ENCODE peak calls at places on chromosome 9, in nine cellular contexts. V is foreskin fibroblast, K is fibroblast of the aortic adventitia, L is right lobe of liver, X is bronchial epithelial cell, G is RWPE1, R is hepatocyte, F is GM06990, D is transverse colon. P is an unnamed sample.

GRCh38 chr9:98962181-98962560 is 18.5 kb downstream of the COL15A1 start:
- DNase-seq in V (no peak), K (peak; percentile 64), L (no peak), X (no peak), G (no peak), R (no peak), F (no peak), D (no peak), P (no peak)

GRCh38 chr9:75462866-75463265 is 374.6 kb downstream of the OSTF1 start:
- DNase-seq in V (no peak), K (no peak), L (no peak), X (no peak), G (no peak), R (no peak), F (no peak), D (no peak), P (no peak)

GRCh38 chr9:135468866-135469521 is 10.6 kb upstream of the PPP1R26 start:
- DNase-seq in V (peak; percentile 45), K (peak; percentile 48), L (no peak), X (peak; percentile 24), G (peak; percentile 41), R (no peak), F (no peak), D (no peak), P (peak; percentile 30)

GRCh38 chr9:89797255-89797654 is 192.4 kb downstream of the GADD45G start:
- DNase-seq in V (no peak), K (no peak), L (no peak), X (no peak), G (no peak), R (no peak), F (no peak), D (no peak), P (no peak)

GRCh38 chr9:111828193-111828592 is 33.5 kb upstream of the SHOC1 start:
- DNase-seq in V (no peak), K (peak; percentile 47), L (no peak), X (no peak), G (peak; percentile 29), R (no peak), F (no peak), D (no peak), P (peak; percentile 40)

GRCh38 chr9:81108391-81108790 is 581.0 kb downstream of the TLE1 start:
- DNase-seq in V (no peak), K (no peak), L (no peak), X (peak; percentile 67), G (peak; percentile 75), R (no peak), F (no peak), D (no peak), P (no peak)

GRCh38 chr9:82456621-82457020 is 468.0 kb downstream of the SPATA31D1 start:
- DNase-seq in V (peak; percentile 56), K (peak; percentile 43), L (no peak), X (peak; percentile 71), G (peak; percentile 15), R (no peak), F (no peak), D (no peak), P (peak; percentile 32)

GRCh38 chr9:83596899-83597504 is 25.9 kb upstream of the IDNK start:
- DNase-seq in V (no peak), K (peak; percentile 52), L (no peak), X (peak; percentile 16), G (peak; percentile 41), R (peak; percentile 47), F (peak; percentile 16), D (peak; percentile 29), P (peak; percentile 57)

GRCh38 chr9:97636903-97637302 is 3.3 kb downstream of the NCBP1 start:
- DNase-seq in V (no peak), K (no peak), L (no peak), X (no peak), G (no peak), R (no peak), F (no peak), D (no peak), P (no peak)

GRCh38 chr9:97632406-97632991 is 669 bp downstream of the TSTD2 start:
- DNase-seq in V (peak; percentile 68), K (peak; percentile 91), L (peak; percentile 53), X (no peak), G (no peak), R (peak; percentile 78), F (no peak), D (peak; percentile 60), P (no peak)

GRCh38 chr9:97635026-97635425 is 1.4 kb downstream of the NCBP1 start:
- DNase-seq in V (no peak), K (no peak), L (no peak), X (no peak), G (no peak), R (no peak), F (no peak), D (no peak), P (no peak)

GRCh38 chr9:97633859-97634485 is 351 bp downstream of the NCBP1 start:
- DNase-seq in V (no peak), K (no peak), L (no peak), X (peak; percentile 15), G (peak; percentile 15), R (no peak), F (no peak), D (no peak), P (peak; percentile 29)

DNA sequence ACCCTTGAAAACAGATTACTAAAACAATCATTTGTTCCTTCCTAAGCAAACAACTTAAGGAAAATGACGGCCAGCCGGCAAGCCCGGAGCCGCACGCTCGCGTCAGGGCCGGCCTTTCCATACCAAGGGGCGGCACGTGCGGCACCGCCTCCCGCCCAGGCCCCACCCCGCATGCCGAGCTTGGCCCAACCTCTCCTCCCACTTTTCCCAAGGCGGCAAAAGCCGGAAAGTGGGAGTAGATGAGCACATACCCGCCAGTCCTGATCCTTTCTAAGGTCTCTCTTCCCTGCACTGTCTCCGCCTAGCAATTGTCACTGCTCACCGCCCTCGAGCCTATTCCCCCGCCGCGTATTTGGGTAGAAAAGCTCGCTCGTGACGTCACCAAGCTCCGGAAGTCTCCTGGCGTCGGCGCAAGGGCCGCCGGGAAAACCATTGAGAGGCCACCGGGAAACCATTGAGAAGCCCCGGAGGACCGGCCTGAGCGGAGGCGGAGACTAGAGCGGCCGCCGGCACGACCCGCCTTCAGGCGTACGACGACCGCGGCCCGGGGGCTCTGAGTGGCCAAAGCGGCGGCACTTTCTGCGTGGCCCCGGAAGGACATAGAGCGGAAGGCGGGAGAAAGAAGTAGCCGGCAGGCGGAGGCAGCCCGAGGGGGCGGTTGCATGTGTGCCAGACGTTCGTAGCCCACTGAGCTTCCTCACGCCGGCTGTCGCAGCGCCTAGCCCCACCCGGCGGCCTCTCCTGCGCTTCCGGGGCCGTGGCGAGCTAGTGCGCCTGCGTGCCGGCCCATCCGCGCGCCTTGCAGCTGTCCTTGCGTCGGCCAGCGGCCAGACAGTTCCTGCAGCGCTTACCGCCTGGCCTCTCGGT is at the start of the genes NCBP1 and TSTD2:
- DNase-seq in V (peak; percentile 98), K (peak; percentile 97), L (peak; percentile 98), X (peak; percentile 90), G (peak; percentile 99), R (peak; percentile 99), F (peak; percentile 99), D (peak; percentile 97), P (peak; percentile 99)
- TF ChIP-seq CTCF in V (no peak), K (no peak), L (no peak), X (peak; percentile 7), G (no peak), R (no peak), F (no peak), D (peak; percentile 3), P (no peak)

GRCh38 chr9:70352802-70353201 is 61.7 kb downstream of the KLF9 start:
- DNase-seq in V (no peak), K (peak; percentile 58), L (no peak), X (no peak), G (no peak), R (no peak), F (no peak), D (no peak), P (no peak)
- TF ChIP-seq CTCF in V (peak; percentile 32), K (peak; percentile 73), L (peak; percentile 61), X (peak; percentile 1), G (peak; percentile 56), R (peak; percentile 42), F (peak; percentile 32), D (peak; percentile 59), P (peak; percentile 11)

GRCh38 chr9:127958728-127959127 is 21.1 kb upstream of the DPM2 start:
- DNase-seq in V (no peak), K (no peak), L (no peak), X (no peak), G (no peak), R (no peak), F (no peak), D (no peak), P (no peak)

GRCh38 chr9:127953768-127954505 is 16.3 kb upstream of the DPM2 start:
- DNase-seq in V (no peak), K (no peak), L (no peak), X (no peak), G (no peak), R (no peak), F (no peak), D (no peak), P (no peak)

GRCh38 chr9:127954831-127955293 is 17.2 kb upstream of the DPM2 start:
- DNase-seq in V (no peak), K (no peak), L (no peak), X (no peak), G (no peak), R (no peak), F (no peak), D (no peak), P (no peak)

GRCh38 chr9:127959841-127960409 is 20.9 kb downstream of the EEIG1 start:
- DNase-seq in V (no peak), K (no peak), L (no peak), X (no peak), G (no peak), R (no peak), F (no peak), D (no peak), P (no peak)

GRCh38 chr9:127955294-127956015 is 17.8 kb upstream of the DPM2 start:
- DNase-seq in V (no peak), K (no peak), L (peak; percentile 88), X (peak; percentile 77), G (peak; percentile 94), R (peak; percentile 90), F (no peak), D (peak; percentile 93), P (peak; percentile 80)
- TF ChIP-seq CTCF in V (no peak), K (peak; percentile 24), L (peak; percentile 49), X (peak; percentile 42), G (no peak), R (peak; percentile 37), F (peak; percentile 71), D (peak; percentile 68), P (peak; percentile 63)

GRCh38 chr9:86252870-86253269 is 6.6 kb downstream of the C9orf153 start:
- DNase-seq in V (no peak), K (no peak), L (no peak), X (no peak), G (no peak), R (no peak), F (no peak), D (no peak), P (no peak)

GRCh38 chr9:86259557-86259956 is at the start of gene C9orf153:
- DNase-seq in V (no peak), K (no peak), L (no peak), X (no peak), G (no peak), R (no peak), F (no peak), D (no peak), P (no peak)

GRCh38 chr9:86253577-86253976 is 5.9 kb downstream of the C9orf153 start:
- DNase-seq in V (no peak), K (no peak), L (no peak), X (no peak), G (no peak), R (no peak), F (no peak), D (no peak), P (no peak)

GRCh38 chr9:86256653-86257052 is 2.8 kb downstream of the C9orf153 start:
- DNase-seq in V (no peak), K (no peak), L (no peak), X (no peak), G (no peak), R (no peak), F (no peak), D (no peak), P (no peak)

GRCh38 chr9:86257406-86257805 is 2.1 kb downstream of the C9orf153 start:
- DNase-seq in V (no peak), K (no peak), L (no peak), X (no peak), G (no peak), R (no peak), F (no peak), D (no peak), P (no peak)
- TF ChIP-seq CTCF in V (no peak), K (no peak), L (no peak), X (no peak), G (no peak), R (no peak), F (no peak), D (no peak), P (no peak)

P was measured in GM12865.